ENCODE peak calls at places on chromosomes 3 and 15, in ten cellular contexts. A is activated T-cell treated with anti-CD3 and anti-CD28 coated beads, Interleukin-2, amount 50 U/mL, for 48 hours; M is right atrium auricular region; N is cardiac fibroblast; L is M059J; G is activated CD8-positive, alpha-beta memory T cell treated with anti-CD3 and anti-CD28 coated beads, Interleukin-2, amount 50 U/mL, for 48 hours; Y is GM23248; S is amniotic stem cell; C is stomach; U is central memory CD4-positive, alpha-beta T cell. R is an unnamed sample.

GRCh38 chr3:139328356-139328755 is 15.5 kb upstream of the MRPS22 start:
- DNase-seq in A (no peak), M (no peak), N (no peak), L (no peak), G (no peak), Y (no peak), S (no peak), C (no peak), U (no peak), R (no peak)

GRCh38 chr15:57994468-57995154 is 70.9 kb downstream of the ALDH1A2 start:
- DNase-seq in A (no peak), M (no peak), N (no peak), L (peak), G (no peak), Y (no peak), S (no peak), C (no peak), U (no peak), R (no peak)

GRCh38 chr15:69391046-69391757 is 22.9 kb upstream of the KIF23 start:
- DNase-seq in A (no peak), M (peak), N (no peak), L (no peak), G (peak), Y (peak), S (no peak), C (no peak), U (no peak), R (no peak)

GRCh38 chr3:110341047-110341446 is 730.6 kb upstream of the NECTIN3 start:
- DNase-seq in A (no peak), M (no peak), N (peak), L (peak), G (no peak), Y (peak), S (no peak), C (no peak), U (no peak), R (no peak)

GRCh38 chr3:11312139-11312538 is 39.9 kb downstream of the ATG7 start:
- DNase-seq in A (no peak), M (no peak), N (no peak), L (no peak), G (no peak), Y (peak), S (no peak), C (no peak), U (no peak), R (no peak)

GRCh38 chr3:25469609-25470008 is 41.5 kb downstream of the RARB start:
- DNase-seq in A (no peak), M (no peak), N (no peak), L (no peak), G (no peak), Y (no peak), S (no peak), C (no peak), U (no peak), R (no peak)

GRCh38 chr15:60124460-60125070 is 120.5 kb downstream of the FOXB1 start:
- DNase-seq in A (no peak), M (no peak), N (no peak), L (no peak), G (no peak), Y (no peak), S (no peak), C (no peak), U (no peak), R (no peak)

GRCh38 chr3:151900460-151900859 is 27.0 kb downstream of the SUCNR1 start:
- DNase-seq in A (no peak), M (no peak), N (no peak), L (peak), G (no peak), Y (no peak), S (no peak), C (no peak), U (no peak), R (no peak)

GRCh38 chr3:171606151-171606751 is 146.0 kb upstream of the TNIK start:
- DNase-seq in A (no peak), M (no peak), N (no peak), L (peak), G (no peak), Y (peak), S (no peak), C (no peak), U (no peak), R (no peak)

R was measured in pons.